ENCODE peak calls at places on chromosome 2, in five cellular contexts. V, W, M, J and Y are unnamed samples.
A peak's percentile ranks its signal among the peaks of the same experiment; 100 is the strongest.

GRCh38 chr2:224032283-224032682 is 6.8 kb downstream of the SERPINE2 start:
- DNase-seq in M (no peak), J (no peak), V (no peak), W (no peak), Y (no peak)

GRCh38 chr2:132837764-132838163 is 167.8 kb upstream of the LYPD1 start:
- DNase-seq in V (no peak), W (no peak), M (no peak), J (no peak), Y (peak; percentile 9)

GRCh38 chr2:39492095-39492590 is 55.1 kb upstream of the MAP4K3 start:
- DNase-seq in W (no peak), J (peak; percentile 93), M (no peak), V (peak; percentile 99), Y (no peak)

GRCh38 chr2:134231965-134232340 is 21.9 kb upstream of the MGAT5 start:
- DNase-seq in V (peak; percentile 91), W (no peak), J (peak; percentile 95), M (no peak), Y (no peak)

GRCh38 chr2:110717734-110718133 is 14.6 kb upstream of the ACOXL start:
- DNase-seq in M (no peak), W (no peak), J (no peak), V (peak; percentile 6), Y (no peak)

GRCh38 chr2:217642944-217643343 is 359.9 kb downstream of the TNS1 start:
- DNase-seq in V (no peak), J (no peak), W (no peak), M (no peak), Y (no peak)

GRCh38 chr2:183868707-183869106 is 729.6 kb upstream of the ZNF804A start:
- DNase-seq in W (no peak), M (no peak), V (peak; percentile 89), J (no peak), Y (no peak)

GRCh38 chr2:111057721-111058120 is 63.0 kb upstream of the BCL2L11 start:
- DNase-seq in M (no peak), J (no peak), W (no peak), V (no peak), Y (no peak)

GRCh38 chr2:213065583-213066444 is 85.6 kb downstream of the IKZF2 start:
- DNase-seq in V (peak; percentile 24), J (no peak), W (peak; percentile 15), M (no peak), Y (peak; percentile 13)

GRCh38 chr2:128986867-128987268 is 668.2 kb upstream of the HS6ST1 start:
- DNase-seq in J (no peak), V (no peak), M (no peak), W (no peak), Y (no peak)

GRCh38 chr2:238097988-238098853 is 1.9 kb upstream of the ESPNL start:
- DNase-seq in W (peak; percentile 55), J (peak; percentile 89), M (no peak), V (no peak), Y (peak; percentile 97)

GRCh38 chr2:110866036-110866435 is 133.7 kb downstream of the ACOXL start:
- DNase-seq in J (no peak), V (no peak), M (no peak), W (no peak), Y (no peak)

GRCh38 chr2:42424033-42424432 is 63.0 kb upstream of the COX7A2L start:
- DNase-seq in V (peak; percentile 7), M (no peak), J (no peak), W (no peak), Y (no peak)